ENCODE peak calls at places on chromosomes 2 and 18, in ten cellular contexts. F is neuronal stem cell, U is HCT116, N is PC-3, L is mammary epithelial cell, T is HepG2, E is fibroblast of lung, J is neural progenitor cell, S is H9, Q is IMR-90. G is an unnamed sample.

GRCh38 chr2:199216253-199216652 is 241.5 kb downstream of the SATB2 start:
- DNase-seq in F (no peak), U (no peak), N (no peak), L (no peak), T (no peak), E (no peak), J (no peak), S (no peak), Q (no peak), G (no peak)

GRCh38 chr2:218384975-218385374 is 2.9 kb downstream of the SLC11A1 start:
- DNase-seq in F (no peak), U (no peak), N (no peak), L (no peak), T (no peak), E (no peak), J (no peak), S (no peak), Q (no peak), G (no peak)

GRCh38 chr2:156340818-156341481 is 8.4 kb upstream of the NR4A2 start:
- DNase-seq in F (peak), U (no peak), N (no peak), L (no peak), T (no peak), E (peak), J (peak), S (no peak), Q (peak), G (peak)

GRCh38 chr2:160869411-160869810 is 290.8 kb upstream of the TANK start:
- DNase-seq in F (no peak), U (no peak), N (peak), L (peak), T (no peak), E (peak), J (no peak), S (no peak), Q (peak), G (no peak)

GRCh38 chr2:179049546-179050311 is at the start of gene CCDC141:
- DNase-seq in F (no peak), U (no peak), N (no peak), L (no peak), T (peak), E (peak), J (no peak), S (no peak), Q (no peak), G (no peak)

GRCh38 chr2:148918554-148918953 is 43.5 kb downstream of the KIF5C start:
- DNase-seq in F (no peak), U (no peak), N (no peak), L (no peak), T (no peak), E (no peak), J (no peak), S (no peak), Q (no peak), G (no peak)

GRCh38 chr2:119290859-119291587 is 67.4 kb downstream of the STEAP3 start:
- DNase-seq in F (peak), U (peak), N (peak), L (peak), T (peak), E (peak), J (peak), S (peak), Q (peak), G (peak)

GRCh38 chr2:9191044-9191481 is 15.5 kb upstream of the ASAP2 start:
- DNase-seq in F (no peak), U (no peak), N (no peak), L (peak), T (peak), E (peak), J (peak), S (peak), Q (peak), G (no peak)

GRCh38 chr2:111117666-111118454 is 2.9 kb upstream of the BCL2L11 start:
- DNase-seq in F (peak), U (no peak), N (no peak), L (peak), T (no peak), E (peak), J (peak), S (peak), Q (peak), G (peak)

GRCh38 chr2:111135910-111136297 is 15.2 kb downstream of the BCL2L11 start:
- DNase-seq in F (no peak), U (no peak), N (peak), L (no peak), T (peak), E (peak), J (peak), S (peak), Q (peak), G (no peak)

GRCh38 chr2:136168605-136169210 is 50.8 kb upstream of the CXCR4 start:
- DNase-seq in F (peak), U (no peak), N (no peak), L (no peak), T (no peak), E (no peak), J (peak), S (no peak), Q (no peak), G (no peak)

GRCh38 chr2:190376083-190376482 is 32.1 kb upstream of the MFSD6 start:
- DNase-seq in F (no peak), U (no peak), N (no peak), L (no peak), T (no peak), E (no peak), J (no peak), S (no peak), Q (no peak), G (no peak)

GRCh38 chr2:25618676-25619075 is 54.7 kb downstream of the DTNB start:
- DNase-seq in F (no peak), U (peak), N (peak), L (peak), T (peak), E (peak), J (no peak), S (no peak), Q (peak), G (no peak)

GRCh38 chr18:51739044-51739666 is 541.7 kb upstream of the MEX3C start:
- DNase-seq in F (no peak), U (no peak), N (no peak), L (no peak), T (no peak), E (no peak), J (no peak), S (no peak), Q (no peak), G (no peak)

GRCh38 chr18:50956116-50956515 is 11.7 kb upstream of the ELAC1 start:
- DNase-seq in F (no peak), U (no peak), N (no peak), L (peak), T (no peak), E (no peak), J (no peak), S (no peak), Q (no peak), G (no peak)

GRCh38 chr2:239644016-239644415 is 243.2 kb upstream of the HDAC4 start:
- DNase-seq in F (no peak), U (no peak), N (peak), L (no peak), T (peak), E (peak), J (peak), S (no peak), Q (no peak), G (no peak)

GRCh38 chr2:240990726-240991377 is 7.6 kb upstream of the SNED1 start:
- DNase-seq in F (no peak), U (no peak), N (no peak), L (no peak), T (no peak), E (no peak), J (no peak), S (no peak), Q (no peak), G (no peak)

GRCh38 chr2:66849128-66849527 is 414.2 kb downstream of the MEIS1 start:
- DNase-seq in F (no peak), U (no peak), N (no peak), L (no peak), T (no peak), E (no peak), J (no peak), S (no peak), Q (no peak), G (no peak)

GRCh38 chr2:64770781-64771334 is 117.1 kb upstream of the SERTAD2 start:
- DNase-seq in F (no peak), U (no peak), N (peak), L (peak), T (no peak), E (peak), J (no peak), S (no peak), Q (peak), G (no peak)

GRCh38 chr2:195590199-195590865 is 66.7 kb upstream of the SLC39A10 start:
- DNase-seq in F (no peak), U (no peak), N (no peak), L (no peak), T (no peak), E (no peak), J (no peak), S (no peak), Q (no peak), G (no peak)
- H3K9ac ChIP-seq in F (no peak), U (no peak), N (no peak), L (no peak), T (no peak), E (no peak), J (no peak), S (no peak), Q (no peak), G (no peak)

GRCh38 chr2:75428060-75428459 is 132.7 kb downstream of the EVA1A start:
- DNase-seq in F (no peak), U (no peak), N (no peak), L (no peak), T (no peak), E (no peak), J (no peak), S (no peak), Q (no peak), G (peak)

GRCh38 chr2:75429036-75429435 is 131.7 kb downstream of the EVA1A start:
- DNase-seq in F (no peak), U (no peak), N (no peak), L (no peak), T (no peak), E (no peak), J (no peak), S (no peak), Q (no peak), G (peak)

GRCh38 chr2:75431757-75432156 is 129.0 kb downstream of the EVA1A start:
- DNase-seq in F (no peak), U (no peak), N (peak), L (no peak), T (no peak), E (no peak), J (no peak), S (no peak), Q (no peak), G (peak)

GRCh38 chr2:75431276-75431675 is 129.5 kb downstream of the EVA1A start:
- DNase-seq in F (no peak), U (no peak), N (no peak), L (no peak), T (no peak), E (no peak), J (no peak), S (no peak), Q (no peak), G (peak)

GRCh38 chr2:75428627-75429026 is 132.1 kb downstream of the EVA1A start:
- DNase-seq in F (no peak), U (no peak), N (no peak), L (no peak), T (no peak), E (no peak), J (no peak), S (no peak), Q (no peak), G (peak)
- H2AFZ ChIP-seq in F (no peak), U (no peak), N (no peak), L (no peak), T (no peak), E (no peak), J (no peak), S (peak), Q (no peak), G (peak)

GRCh38 chr18:31497404-31497710 is 620 bp upstream of the DSG2 start:
- DNase-seq in F (no peak), U (no peak), N (no peak), L (peak), T (no peak), E (no peak), J (no peak), S (no peak), Q (no peak), G (no peak)

GRCh38 chr18:31499157-31499524 is 1.2 kb downstream of the DSG2 start:
- DNase-seq in F (no peak), U (no peak), N (no peak), L (peak), T (no peak), E (no peak), J (no peak), S (no peak), Q (no peak), G (no peak)

GRCh38 chr18:31497711-31498449 is at the start of gene DSG2:
- DNase-seq in F (peak), U (no peak), N (peak), L (peak), T (peak), E (no peak), J (peak), S (peak), Q (no peak), G (no peak)

GRCh38 chr18:31500161-31500688 is 2.2 kb downstream of the DSG2 start:
- DNase-seq in F (no peak), U (no peak), N (no peak), L (no peak), T (no peak), E (no peak), J (no peak), S (no peak), Q (no peak), G (peak)

GRCh38 chr18:31498450-31499156 is 626 bp downstream of the DSG2 start:
- DNase-seq in F (peak), U (no peak), N (no peak), L (peak), T (no peak), E (no peak), J (peak), S (no peak), Q (no peak), G (no peak)
- H3K9ac ChIP-seq in F (peak), U (peak), N (peak), L (peak), T (peak), E (no peak), J (peak), S (peak), Q (no peak), G (no peak)

DNA sequence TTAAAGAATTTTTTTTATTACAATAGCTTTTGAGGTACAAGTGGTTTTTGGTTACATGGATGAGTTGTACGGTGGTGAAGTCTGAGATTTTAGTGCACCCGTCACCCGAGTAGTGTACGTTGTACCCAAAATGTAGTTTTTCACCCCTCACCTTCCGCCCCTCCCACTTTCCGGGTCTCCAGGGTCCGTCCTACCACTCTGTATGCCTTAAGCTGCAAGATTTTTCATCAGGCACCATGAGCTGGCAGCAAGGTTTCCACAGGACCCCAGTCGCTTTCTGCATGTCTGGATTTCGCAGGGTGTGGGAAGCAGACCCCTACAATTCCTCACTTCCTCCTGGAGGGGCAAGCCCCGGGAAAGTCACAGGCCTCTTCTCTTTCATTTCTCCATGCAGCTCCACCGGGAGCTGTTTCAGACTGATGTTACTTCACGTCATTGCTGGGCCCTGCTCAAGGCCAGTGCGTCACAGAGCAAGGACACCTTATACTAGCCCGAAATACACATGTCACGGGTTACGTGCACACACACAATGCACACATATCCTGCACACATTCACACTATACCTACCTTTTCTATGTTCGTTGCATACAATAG is 179.1 kb downstream of the ZFP36L2 start:
- DNase-seq in F (no peak), U (no peak), N (no peak), L (no peak), T (no peak), E (no peak), J (no peak), S (no peak), Q (no peak), G (no peak)
- H2AFZ ChIP-seq in F (peak), U (no peak), N (no peak), L (no peak), T (no peak), E (no peak), J (peak), S (no peak), Q (peak), G (no peak)

G was measured in Karpas-422.